ENCODE peak calls at places on chromosome 1, in four cellular contexts. Z, Y, Q and N are unnamed samples.

GRCh38 chr1:163561570-163562295 is 240.0 kb downstream of the NUF2 start:
- DNase-seq in Q (no peak), Z (peak; percentile 40), Y (peak; percentile 79), N (no peak)

GRCh38 chr1:44801491-44802305 is 1.5 kb downstream of the PLK3 start:
- DNase-seq in Z (no peak), Y (no peak), Q (no peak), N (no peak)

GRCh38 chr1:87329756-87330200 is 1.1 kb downstream of the LMO4 start:
- DNase-seq in Z (peak; percentile 3), Q (no peak), Y (no peak), N (no peak)

GRCh38 chr1:53999920-54000319 is 18.1 kb downstream of the LDLRAD1 start:
- DNase-seq in Z (no peak), Q (no peak), Y (no peak), N (no peak)

GRCh38 chr1:48371598-48371997 is 100.4 kb downstream of the SPATA6 start:
- DNase-seq in Q (no peak), Y (no peak), Z (no peak), N (no peak)

GRCh38 chr1:98669355-98670296 is 8.1 kb downstream of the SNX7 start:
- DNase-seq in Q (no peak), Z (no peak), Y (no peak), N (no peak)

GRCh38 chr1:202957733-202958543 is at the start of gene ADIPOR1:
- DNase-seq in Z (peak; percentile 95), Q (peak; percentile 89), Y (peak; percentile 98), N (peak; percentile 95)

GRCh38 chr1:101237229-101237837 is 514 bp downstream of the S1PR1 start:
- DNase-seq in Q (peak; percentile 24), Y (peak; percentile 61), Z (peak; percentile 50), N (no peak)

GRCh38 chr1:25641931-25642611 is 25.5 kb downstream of the MAN1C1 start:
- DNase-seq in Z (no peak), Q (no peak), Y (peak; percentile 85), N (no peak)

GRCh38 chr1:25572708-25573590 is 29.5 kb downstream of the LDLRAP1 start:
- DNase-seq in Z (peak; percentile 64), Q (peak; percentile 33), Y (peak; percentile 92), N (peak; percentile 63)

GRCh38 chr1:204672482-204673216 is 12.9 kb downstream of the LRRN2 start:
- DNase-seq in Y (no peak), Z (no peak), Q (no peak), N (no peak)

GRCh38 chr1:5661196-5662130 is 330.8 kb downstream of the NPHP4 start:
- DNase-seq in Z (no peak), Q (no peak), Y (peak; percentile 32), N (no peak)

GRCh38 chr1:16387201-16388185 is 20.5 kb downstream of the SZRD1 start:
- DNase-seq in Q (no peak), Z (no peak), Y (no peak), N (no peak)

GRCh38 chr1:2472561-2473166 is 3.4 kb upstream of the PLCH2 start:
- DNase-seq in Q (no peak), Z (no peak), Y (no peak), N (no peak)

GRCh38 chr1:2475571-2475970 is 518 bp upstream of the PLCH2 start:
- DNase-seq in Q (no peak), Y (no peak), Z (no peak), N (no peak)

GRCh38 chr1:2474933-2475371 is 1.1 kb upstream of the PLCH2 start:
- DNase-seq in Q (no peak), Z (no peak), Y (no peak), N (no peak)

GRCh38 chr1:2473198-2473597 is 2.9 kb upstream of the PLCH2 start:
- DNase-seq in Z (no peak), Q (no peak), Y (no peak), N (no peak)

DNA sequence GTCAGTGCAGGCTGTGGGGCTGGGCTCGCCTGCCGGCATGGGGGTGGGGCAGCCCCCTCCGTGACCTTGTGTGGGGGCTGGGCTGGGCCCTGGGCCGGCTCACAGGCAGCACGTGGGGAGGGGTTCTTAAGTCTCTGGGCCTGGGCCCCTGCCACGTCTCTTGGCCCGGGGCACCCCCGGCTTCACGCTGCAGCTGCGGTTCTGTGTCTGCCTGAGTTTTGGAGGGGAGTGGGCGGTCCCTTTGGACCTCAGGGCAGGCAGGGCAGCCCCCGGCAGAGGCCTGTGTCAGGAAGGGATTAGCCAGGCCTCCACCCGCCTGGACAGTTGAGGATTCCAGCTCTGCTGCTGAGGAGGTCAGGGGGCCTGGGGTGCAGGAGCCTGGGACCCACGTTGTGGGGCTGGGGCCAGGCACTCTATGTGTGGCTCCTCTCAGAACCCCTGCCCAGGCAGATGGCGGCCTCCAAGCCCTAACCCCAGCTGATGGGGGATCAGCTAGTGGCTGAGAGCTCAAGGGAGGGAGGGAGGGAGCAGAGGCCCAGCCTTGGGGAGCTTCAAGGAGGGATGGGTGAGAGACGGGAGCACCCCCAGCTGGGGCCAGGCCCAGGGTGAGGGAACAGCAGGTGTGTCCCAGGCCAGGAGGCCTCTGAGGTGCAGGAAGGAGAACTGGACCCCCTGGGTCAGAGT is 1.8 kb upstream of the PLCH2 start:
- DNase-seq in Z (no peak), Y (no peak), Q (no peak), N (no peak)
- H3K4me1 ChIP-seq in Z (no peaks in the 10 kb centered on the region), Y (no peaks in the 10 kb centered on the region), Q (no peaks in the 10 kb centered on the region), N (peaks cover 8% of the 10 kb centered on the region)

DNA sequence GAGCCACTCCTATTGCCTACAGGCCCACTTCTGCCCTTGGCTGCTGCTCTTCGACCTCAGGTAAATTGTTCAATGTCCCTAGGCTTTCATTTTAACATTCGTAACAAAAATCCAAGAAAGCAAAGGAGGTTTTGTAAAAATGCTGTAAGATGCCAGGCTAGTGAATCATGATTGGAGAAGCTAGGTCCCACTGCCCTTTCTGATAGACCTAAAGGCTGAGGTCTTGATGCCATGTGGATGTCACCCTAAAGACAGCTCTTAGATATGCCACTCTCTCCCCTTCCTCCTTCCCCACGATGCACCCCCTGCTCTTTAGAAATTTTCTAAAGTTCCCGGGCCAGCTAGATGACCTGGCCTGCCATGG is 9.9 kb upstream of the TMEM39B start:
- DNase-seq in Z (no peak), Q (no peak), Y (no peak), N (no peak)
- H3K9ac ChIP-seq in Z (no peak overlapping the region), Q (no peak overlapping the region), Y (no peak overlapping the region), N (no peak overlapping the region)

GRCh38 chr1:209936125-209936524 is 1.9 kb upstream of the SYT14 start:
- DNase-seq in Y (no peak), Q (no peak), Z (no peak), N (no peak)

DNA sequence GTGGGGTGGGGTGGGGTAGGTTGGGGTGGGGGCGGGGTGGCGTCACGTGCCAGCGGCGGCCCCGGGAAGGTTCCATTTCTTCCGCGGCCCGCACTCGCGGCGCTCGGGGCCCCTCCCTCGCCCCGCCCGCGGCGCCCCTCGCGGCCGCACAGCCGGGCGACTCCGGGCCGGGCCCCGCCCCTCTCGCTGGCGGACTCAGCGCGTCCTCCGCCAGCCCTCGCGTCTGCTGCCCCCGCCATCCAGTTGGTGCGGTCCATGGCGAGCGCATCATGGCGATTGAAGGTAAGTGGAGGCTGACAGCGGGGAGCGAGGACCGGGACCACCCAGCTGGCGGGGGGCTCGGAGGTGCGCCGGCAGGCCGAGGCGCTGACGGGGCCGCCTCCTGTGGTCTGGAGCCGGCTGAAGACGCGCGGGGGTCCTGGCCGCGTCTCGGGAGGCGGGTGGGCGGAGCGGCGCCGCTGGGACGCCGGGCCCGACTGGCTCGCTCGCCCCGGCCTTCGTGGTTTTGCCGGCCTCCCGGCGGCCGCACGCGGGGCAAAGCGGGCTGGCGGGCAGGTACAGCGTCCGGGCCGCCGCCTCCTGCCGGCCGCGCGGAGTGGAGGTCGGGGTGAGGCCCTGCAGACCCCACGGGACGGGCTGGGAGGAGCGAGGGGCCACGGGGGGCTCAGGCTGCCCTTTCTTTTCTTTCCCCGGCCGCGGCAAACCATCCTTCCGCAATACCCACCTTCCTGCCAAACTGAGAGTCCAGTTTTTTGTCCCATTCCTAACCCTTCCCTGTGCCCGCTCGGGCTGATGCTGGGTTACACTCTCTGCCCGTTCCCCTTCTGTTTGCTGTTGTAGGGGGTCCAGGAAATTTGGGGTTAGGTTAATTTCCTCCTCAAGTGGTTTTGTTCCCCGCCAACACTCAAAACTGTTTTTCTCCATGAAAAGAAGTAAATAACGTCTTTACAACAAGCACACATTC is at the start of gene SYT14:
- DNase-seq in Q (no peak), Z (peak; percentile 63), Y (peak; percentile 91), N (no peak)
- H3K4me3 ChIP-seq in Q (no peak within 1 kb of the TSS), Z (peak within 1 kb of the TSS; percentile 65), Y (peak within 1 kb of the TSS; percentile 82), N (no peak within 1 kb of the TSS)

GRCh38 chr1:225461533-225462428 is 33.9 kb upstream of the LBR start:
- DNase-seq in Z (no peak), Y (no peak), Q (no peak), N (no peak)

GRCh38 chr1:225460737-225461532 is 33.1 kb upstream of the LBR start:
- DNase-seq in Y (no peak), Q (peak; percentile 46), Z (peak; percentile 66), N (no peak)

GRCh38 chr1:225462429-225462713 is 34.5 kb upstream of the LBR start:
- DNase-seq in Y (no peak), Z (no peak), Q (no peak), N (no peak)

GRCh38 chr1:225458222-225458631 is 30.4 kb upstream of the LBR start:
- DNase-seq in Q (no peak), Z (peak; percentile 43), Y (peak; percentile 7), N (no peak)

GRCh38 chr1:225460021-225460736 is 32.3 kb upstream of the LBR start:
- DNase-seq in Z (no peak), Q (peak; percentile 80), Y (no peak), N (no peak)
- H3K4me1 ChIP-seq in Z (peaks cover 75% of the 10 kb centered on the region), Q (peaks cover 20% of the 10 kb centered on the region), Y (peaks cover 6% of the 10 kb centered on the region), N (peaks cover 6% of the 10 kb centered on the region)

DNA sequence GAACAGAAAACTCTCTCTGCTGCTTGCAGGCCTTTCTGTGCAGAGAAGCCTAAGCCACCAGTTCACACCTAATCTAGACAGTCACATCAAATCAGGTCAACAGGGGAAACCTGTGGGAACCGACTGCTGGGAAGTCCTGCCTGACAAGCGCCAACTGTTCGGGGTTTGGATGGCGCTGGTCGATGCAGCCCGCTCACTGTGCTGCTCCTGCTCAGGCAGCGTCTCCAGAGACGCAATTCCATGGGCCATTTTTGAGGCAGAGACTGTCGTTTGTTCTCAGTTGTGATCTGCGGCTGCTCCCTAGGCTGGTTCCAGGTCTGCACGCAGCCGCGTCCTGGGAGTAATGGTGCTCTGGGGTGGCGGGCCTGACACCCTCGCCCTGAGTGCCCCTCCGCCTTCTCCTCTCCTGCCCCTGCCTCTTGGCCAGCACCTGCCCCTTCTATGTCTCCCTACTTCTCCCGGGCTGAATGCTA is 1.4 kb downstream of the AGT start:
- DNase-seq in Q (no peak), Y (no peak), Z (no peak), N (no peak)
- H3K9ac ChIP-seq in Q (no peak overlapping the region), Y (no peak overlapping the region), Z (no peak overlapping the region), N (no peak overlapping the region)

DNA sequence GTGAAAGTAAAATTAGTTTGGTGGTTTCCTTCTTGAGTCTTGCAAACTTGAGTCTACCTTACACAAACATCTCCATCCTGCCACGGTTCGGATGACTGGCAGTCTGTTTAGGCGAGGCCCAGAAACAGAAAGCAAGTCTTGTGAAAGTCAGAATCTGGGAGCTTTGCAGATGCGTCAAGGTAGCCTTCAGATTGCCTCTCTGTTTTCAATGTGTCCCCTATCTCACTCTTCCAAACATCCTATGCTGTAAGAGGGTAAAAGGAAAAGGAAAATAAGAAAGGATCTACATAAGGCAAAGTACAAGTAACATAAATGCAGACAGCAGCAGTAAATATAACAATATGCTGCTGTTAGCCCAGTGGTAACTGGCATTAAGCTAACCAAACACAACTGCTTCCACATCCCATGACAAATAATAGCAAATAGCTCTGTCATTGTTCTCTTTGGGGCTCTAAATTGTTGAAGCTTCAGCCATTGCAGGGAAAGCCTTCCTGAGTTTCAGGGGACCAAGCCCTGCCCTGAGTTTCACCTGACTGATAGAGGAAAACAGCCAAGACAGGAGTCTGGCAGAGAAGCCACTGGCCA is 26.2 kb upstream of the C1orf105 start:
- DNase-seq in Q (peak; percentile 53), Z (peak; percentile 69), Y (no peak), N (no peak)
- H3K4me3 ChIP-seq in Q (no peak overlapping the region), Z (peak overlapping the region; percentile 2), Y (no peak overlapping the region), N (no peak overlapping the region)

GRCh38 chr1:31570906-31571305 is 5.4 kb upstream of the TINAGL1 start:
- DNase-seq in Q (no peak), Y (no peak), Z (no peak), N (no peak)
- H3K4me1 ChIP-seq in Q (no peaks in the 10 kb centered on the region), Y (peaks cover 17% of the 10 kb centered on the region), Z (peaks cover 47% of the 10 kb centered on the region), N (peaks cover 6% of the 10 kb centered on the region)